ENCODE peak calls at places on chromosomes 4 and X, in seven cellular contexts. U is GM23338, K is fibroblast of lung, A is PC-3, J is H1, W is HCT116, T is H9. Y is an unnamed sample.

GRCh38 chr4:10808591-10808990 is 124.0 kb upstream of the CLNK start:
- DNase-seq in U (no peak), K (peak; percentile 94), A (no peak), J (no peak), W (no peak), T (no peak), Y (no peak)

GRCh38 chrX:134423606-134424005 is 36.4 kb upstream of the HPRT1 start:
- DNase-seq in U (no peak), K (peak; percentile 15), A (peak; percentile 49), J (no peak), W (no peak), T (no peak), Y (no peak)

GRCh38 chrX:17009856-17010650 is 63.6 kb downstream of the REPS2 start:
- DNase-seq in U (no peak), K (no peak), A (no peak), J (no peak), W (no peak), T (no peak), Y (no peak)

GRCh38 chr4:2251795-2252529 is 9.9 kb downstream of the MXD4 start:
- DNase-seq in U (no peak), K (no peak), A (no peak), J (peak; percentile 39), W (no peak), T (no peak), Y (no peak)

GRCh38 chr4:185128272-185129119 is 14.6 kb upstream of the SLC25A4 start:
- DNase-seq in U (peak; percentile 76), K (peak; percentile 19), A (no peak), J (peak; percentile 73), W (no peak), T (peak; percentile 70), Y (peak; percentile 59)

GRCh38 chr4:98932539-98932938 is 3.6 kb upstream of the EIF4E start:
- DNase-seq in U (no peak), K (peak; percentile 60), A (peak; percentile 40), J (no peak), W (no peak), T (no peak), Y (no peak)

GRCh38 chrX:119516157-119516702 is 48.0 kb downstream of the SLC25A5 start:
- DNase-seq in U (peak; percentile 79), K (peak; percentile 53), A (peak; percentile 75), J (peak; percentile 43), W (peak; percentile 39), T (peak; percentile 49), Y (peak; percentile 80)

GRCh38 chr4:64402684-64403083 is 6.6 kb downstream of the TECRL start:
- DNase-seq in U (no peak), K (no peak), A (no peak), J (no peak), W (no peak), T (no peak), Y (no peak)

GRCh38 chr4:130288576-130288975 is 1192.6 kb downstream of the C4orf33 start:
- DNase-seq in U (no peak), K (no peak), A (no peak), J (no peak), W (no peak), T (no peak), Y (no peak)

GRCh38 chr4:82667761-82668505 is 106.1 kb upstream of the TMEM150C start:
- DNase-seq in U (peak; percentile 34), K (peak; percentile 76), A (no peak), J (no peak), W (no peak), T (no peak), Y (no peak)

GRCh38 chr4:84631573-84631972 is 48.6 kb downstream of the CDS1 start:
- DNase-seq in U (no peak), K (peak; percentile 48), A (no peak), J (no peak), W (no peak), T (no peak), Y (no peak)

GRCh38 chr4:162793571-162793970 is 373.1 kb downstream of the NAF1 start:
- DNase-seq in U (no peak), K (peak; percentile 61), A (no peak), J (no peak), W (no peak), T (no peak), Y (peak; percentile 13)

GRCh38 chr4:72984351-72984750 is 85.2 kb downstream of the COX18 start:
- DNase-seq in U (no peak), K (no peak), A (no peak), J (no peak), W (no peak), T (no peak), Y (no peak)
- H3K4me2 ChIP-seq in U (peak overlapping the region; percentile 19), K (no peak overlapping the region), A (no peak overlapping the region), J (no peak overlapping the region), W (no peak overlapping the region), T (no peak overlapping the region), Y (no peak overlapping the region)

DNA sequence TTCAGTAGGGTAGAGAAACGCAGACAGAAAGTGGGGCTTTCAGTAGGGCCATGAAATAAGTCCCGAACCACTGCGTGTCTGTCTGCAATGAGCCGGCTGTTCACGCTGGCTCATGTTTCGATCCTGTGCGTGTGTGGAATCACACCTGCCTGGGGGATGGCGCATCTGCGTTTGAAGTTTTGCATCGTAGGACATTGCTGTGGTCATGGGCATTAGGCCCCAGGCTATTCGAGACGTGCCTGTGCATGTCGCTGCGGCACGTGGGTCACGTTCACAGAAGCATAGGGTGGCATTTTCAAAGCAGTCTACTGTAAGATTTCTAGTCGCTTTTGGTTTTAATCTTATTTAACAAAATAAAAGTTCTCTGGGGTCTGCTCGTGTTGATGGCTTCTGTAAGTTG is 25.5 kb upstream of the HGFAC start:
- DNase-seq in U (no peak), K (no peak), A (no peak), J (no peak), W (no peak), T (peak; percentile 20), Y (peak; percentile 24)
- H3K4me2 ChIP-seq in U (no peak overlapping the region), K (no peak overlapping the region), A (no peak overlapping the region), J (no peak overlapping the region), W (no peak overlapping the region), T (no peak overlapping the region), Y (no peak overlapping the region)

DNA sequence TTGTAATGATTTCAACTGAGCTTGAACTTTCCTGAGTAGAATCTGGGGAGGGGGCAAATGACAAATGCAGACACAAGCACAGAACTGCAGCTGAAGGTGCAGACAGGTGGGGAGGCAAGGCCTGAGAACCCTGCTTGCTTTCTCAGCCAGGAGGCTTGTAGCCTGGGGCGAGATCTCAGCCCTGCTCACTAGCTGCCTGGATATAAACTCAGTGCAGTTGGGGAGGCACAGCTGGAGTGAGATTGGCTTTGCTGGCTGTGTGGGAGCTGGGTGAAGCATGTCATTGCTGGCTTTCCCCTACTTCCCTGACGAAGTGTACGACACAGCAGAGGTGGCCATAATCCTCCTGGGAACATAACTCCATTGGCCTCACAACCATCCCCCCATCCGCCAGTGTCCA is 55.5 kb upstream of the NEXMIF start:
- DNase-seq in U (no peak), K (no peak), A (no peak), J (no peak), W (no peak), T (no peak), Y (no peak)
- H3K4me2 ChIP-seq in U (no peak overlapping the region), K (no peak overlapping the region), A (no peak overlapping the region), J (no peak overlapping the region), W (no peak overlapping the region), T (no peak overlapping the region), Y (no peak overlapping the region)

DNA sequence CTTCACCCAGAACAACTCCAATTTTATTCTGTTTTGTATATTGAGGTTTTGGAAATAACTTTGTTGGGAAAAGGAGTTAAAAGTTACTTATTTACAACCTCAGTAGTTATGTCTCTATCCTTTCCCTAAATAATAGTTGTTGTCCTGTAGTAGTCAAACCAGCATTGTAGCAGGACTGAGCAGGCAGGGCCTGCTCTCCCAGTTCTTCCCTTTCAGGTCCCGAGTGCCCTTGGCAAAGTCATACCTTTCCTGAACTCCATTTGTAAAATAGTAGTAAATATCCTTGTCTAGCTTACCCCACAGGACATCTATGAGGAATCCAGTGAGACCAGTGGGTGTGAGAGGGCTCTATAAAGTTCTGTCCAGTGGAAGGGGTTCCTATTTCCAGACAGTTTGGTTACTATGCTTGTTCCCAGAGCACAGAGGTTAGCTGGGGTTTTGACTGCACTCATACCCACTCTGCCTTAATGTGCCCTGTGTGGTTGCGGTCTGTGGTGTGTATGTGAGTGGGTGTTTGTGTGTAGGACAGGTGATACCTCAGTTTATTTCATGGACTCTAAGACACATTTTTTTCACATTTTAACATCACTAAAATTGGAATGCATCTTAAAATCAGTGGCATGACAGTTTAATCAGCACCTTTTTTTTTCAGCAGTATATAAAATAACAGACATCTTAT is 136.3 kb downstream of the AMMECR1 start:
- DNase-seq in U (no peak), K (no peak), A (peak; percentile 20), J (no peak), W (no peak), T (no peak), Y (no peak)
- H3K4me2 ChIP-seq in U (no peak overlapping the region), K (no peak overlapping the region), A (peak overlapping the region; percentile 79), J (no peak overlapping the region), W (peak overlapping the region; percentile 62), T (no peak overlapping the region), Y (peak overlapping the region; percentile 20)

GRCh38 chr4:109801099-109801789 is 555 bp downstream of the CFI start:
- DNase-seq in U (no peak), K (no peak), A (no peak), J (no peak), W (no peak), T (no peak), Y (no peak)
- H3K4me2 ChIP-seq in U (no peak overlapping the region), K (no peak overlapping the region), A (no peak overlapping the region), J (no peak overlapping the region), W (no peak overlapping the region), T (no peak overlapping the region), Y (no peak overlapping the region)

DNA sequence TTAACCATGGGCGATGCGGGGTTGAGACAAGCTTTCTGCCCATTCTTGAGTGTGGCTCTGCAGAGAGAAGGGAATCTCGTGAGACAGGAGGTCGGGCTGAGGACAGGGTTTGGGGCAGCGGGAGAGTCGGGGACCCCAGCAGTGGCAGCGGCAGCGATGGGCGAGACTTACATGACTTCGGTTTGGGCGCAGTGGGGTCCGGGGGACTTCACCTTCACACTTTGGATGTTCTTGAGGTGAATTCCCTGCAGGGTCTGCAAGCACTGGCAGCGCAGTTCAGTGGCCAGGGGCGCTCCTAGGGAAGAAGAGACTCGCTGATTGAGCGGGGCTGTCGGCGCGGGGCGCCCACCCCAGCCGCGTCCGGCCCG is 383 bp downstream of the CXCL2 start:
- DNase-seq in U (peak; percentile 28), K (no peak), A (no peak), J (peak; percentile 63), W (no peak), T (peak; percentile 38), Y (no peak)
- H3K4me2 ChIP-seq in U (peak overlapping the region; percentile 94), K (peak overlapping the region; percentile 81), A (peak overlapping the region; percentile 98), J (peak overlapping the region; percentile 83), W (peak overlapping the region; percentile 94), T (peak overlapping the region; percentile 71), Y (peak overlapping the region; percentile 93)

DNA sequence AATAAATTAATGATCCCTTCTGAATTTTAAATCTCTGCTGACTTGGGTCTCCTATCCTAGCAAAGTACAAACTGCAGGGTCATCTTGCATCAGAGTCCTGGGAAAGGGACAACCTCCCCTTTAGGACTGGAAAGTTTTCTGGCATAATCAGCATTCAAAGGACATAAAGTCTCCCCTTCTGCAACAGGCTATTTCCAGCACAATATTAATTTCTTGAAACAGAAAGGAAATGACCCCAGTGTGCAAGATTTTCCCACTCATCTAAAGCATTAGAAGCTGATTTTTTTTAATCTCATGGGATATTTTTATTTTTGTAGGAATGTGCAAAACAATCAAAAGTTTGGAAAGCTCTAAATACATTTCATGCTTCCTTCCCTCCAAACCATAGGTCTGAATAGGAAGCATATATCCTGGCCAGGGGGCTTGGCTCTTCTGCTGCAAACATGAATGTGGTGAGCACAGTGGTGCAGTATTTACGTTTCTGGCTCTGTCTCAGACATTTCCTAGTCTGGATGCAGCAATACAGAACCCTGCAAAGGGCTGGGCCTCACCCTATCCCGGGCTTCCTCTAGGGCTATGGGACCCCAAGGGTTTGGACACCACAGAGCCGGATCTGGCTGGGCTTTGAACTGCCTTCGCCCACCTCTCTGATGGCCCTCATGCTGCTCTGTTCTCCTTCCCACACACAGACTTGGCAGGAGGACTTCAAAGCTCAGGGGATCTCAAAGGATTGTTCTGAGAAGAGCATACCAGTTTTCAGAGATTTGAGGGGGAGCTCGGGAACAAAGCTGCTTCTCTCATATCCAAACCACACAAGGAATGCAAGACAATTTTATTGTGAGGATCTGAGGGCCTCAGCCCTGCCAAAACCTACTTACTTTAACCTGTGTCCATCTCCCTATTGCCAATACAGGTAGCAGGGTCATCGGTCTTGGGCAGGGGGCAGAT is 64.9 kb downstream of the POLR2B start:
- DNase-seq in U (no peak), K (peak; percentile 90), A (no peak), J (no peak), W (no peak), T (no peak), Y (no peak)
- H3K4me2 ChIP-seq in U (no peak overlapping the region), K (no peak overlapping the region), A (no peak overlapping the region), J (no peak overlapping the region), W (no peak overlapping the region), T (no peak overlapping the region), Y (no peak overlapping the region)